ENCODE peak calls at places on chromosomes 1 and 21, in eight cellular contexts. Y is NT2/D1; E is body of pancreas; B is IMR-90; Q is neuronal stem cell; K is lower lobe of right lung; A is CD8-positive, alpha-beta memory T cell; P is fibroblast of lung. W is an unnamed sample. For H3K9me3, the result is how much of the 10 kb centered on the place peaks cover.

GRCh38 chr1:65195495-65196417 is 47.8 kb downstream of the AK4 start:
- DNase-seq in Y (no peak), E (peak), Q (no peak), B (peak), A (no peak), K (no peak), P (peak), W (no peak)

GRCh38 chr1:16015960-16016901 is 1.6 kb downstream of the HSPB7 start:
- DNase-seq in B (no peak), K (no peak), A (no peak), Q (no peak), E (no peak), Y (no peak), P (no peak), W (no peak)

GRCh38 chr1:245800901-245801605 is 646.3 kb downstream of the KIF26B start:
- DNase-seq in E (no peak), Y (no peak), B (peak), Q (no peak), A (no peak), K (no peak), P (peak), W (no peak)

GRCh38 chr1:81635816-81636215 is 164.9 kb upstream of the ADGRL2 start:
- DNase-seq in E (no peak), Y (no peak), K (no peak), P (peak), B (no peak), A (no peak), Q (no peak), W (no peak)

GRCh38 chr1:203351037-203351625 is at the start of gene FMOD:
- DNase-seq in Y (no peak), B (peak), P (peak), E (peak), K (no peak), A (no peak), Q (no peak), W (no peak)

GRCh38 chr1:6209661-6210605 is 4.0 kb downstream of the RNF207 start:
- DNase-seq in E (no peak), Q (no peak), P (no peak), K (no peak), B (no peak), Y (no peak), A (no peak), W (no peak)

GRCh38 chr1:238950786-238951185 is 435.6 kb upstream of the CHRM3 start:
- DNase-seq in K (no peak), B (no peak), Y (no peak), E (no peak), Q (no peak), P (no peak), A (no peak), W (no peak)

GRCh38 chr1:97630281-97630680 is 290.6 kb downstream of the DPYD start:
- DNase-seq in A (no peak), P (no peak), Y (no peak), E (no peak), K (no peak), B (no peak), Q (no peak), W (no peak)

GRCh38 chr1:42733415-42734200 is 6.4 kb downstream of the CLDN19 start:
- DNase-seq in A (no peak), K (no peak), Y (no peak), B (no peak), Q (no peak), E (no peak), P (no peak), W (no peak)

GRCh38 chr1:24905355-24905978 is 24.6 kb downstream of the RUNX3 start:
- DNase-seq in P (no peak), B (no peak), A (no peak), E (no peak), K (peak), Y (no peak), Q (no peak), W (no peak)

GRCh38 chr21:33479679-33480480 is at the start of gene TMEM50B:
- DNase-seq in A (peak), E (peak), Q (peak), P (peak), Y (peak), B (peak), K (peak), W (peak)

GRCh38 chr1:200741808-200742207 is 3.1 kb downstream of the CAMSAP2 start:
- DNase-seq in Q (no peak), K (no peak), Y (no peak), B (no peak), P (no peak), A (no peak), E (no peak), W (no peak)

GRCh38 chr21:15682182-15682895 is 47.4 kb upstream of the USP25 start:
- DNase-seq in E (peak), P (peak), Q (no peak), A (no peak), B (peak), Y (no peak), K (no peak), W (no peak)

GRCh38 chr1:85200870-85201339 is at the start of gene SYDE2:
- DNase-seq in Y (peak), Q (peak), A (peak), B (peak), K (peak), P (peak), E (peak), W (peak)

GRCh38 chr1:203026666-203027663 is 674 bp downstream of the PPFIA4 start:
- DNase-seq in Q (no peak), B (no peak), K (no peak), P (no peak), A (no peak), Y (no peak), E (no peak), W (no peak)

GRCh38 chr1:229024528-229025119 is 246.3 kb upstream of the RAB4A start:
- DNase-seq in P (peak), Q (no peak), E (peak), Y (peak), B (peak), A (no peak), K (no peak), W (no peak)

GRCh38 chr1:220950576-220950975 is 71.3 kb downstream of the HLX start:
- DNase-seq in Q (no peak), E (no peak), K (no peak), B (no peak), Y (no peak), A (no peak), P (no peak), W (no peak)

GRCh38 chr1:33660244-33660643 is 187.8 kb downstream of the ZSCAN20 start:
- DNase-seq in B (no peak), Y (no peak), Q (no peak), K (no peak), A (no peak), P (no peak), E (no peak), W (no peak)

GRCh38 chr1:2948751-2949680 is 72.3 kb upstream of the ACTRT2 start:
- DNase-seq in K (peak), Y (no peak), Q (no peak), A (no peak), B (no peak), E (no peak), P (no peak), W (no peak)

GRCh38 chr1:156571261-156571958 is 955 bp downstream of the IQGAP3 start:
- DNase-seq in K (no peak), A (no peak), B (peak), P (peak), Y (no peak), E (no peak), Q (no peak), W (no peak)

GRCh38 chr21:46154155-46154954 is 1.0 kb downstream of the FTCD start:
- DNase-seq in Q (no peak), Y (no peak), A (no peak), B (no peak), P (no peak), K (peak), E (no peak), W (no peak)

GRCh38 chr1:179206817-179207216 is 22.7 kb downstream of the ABL2 start:
- DNase-seq in Y (no peak), A (no peak), Q (no peak), K (no peak), B (no peak), P (no peak), E (no peak), W (no peak)
- H3K4me3 ChIP-seq in Y (no peak), A (no peak), Q (no peak), K (no peak), B (no peak), P (peak), E (no peak), W (no peak)

GRCh38 chr1:79679916-79680315 is 673.4 kb upstream of the ADGRL4 start:
- DNase-seq in P (no peak), E (no peak), Y (no peak), A (no peak), Q (no peak), K (no peak), B (no peak), W (no peak)

GRCh38 chr1:79681382-79681781 is 674.9 kb upstream of the ADGRL4 start:
- DNase-seq in E (no peak), Q (no peak), Y (no peak), K (no peak), A (no peak), B (no peak), P (no peak), W (no peak)

GRCh38 chr1:79683420-79683819 is 676.9 kb upstream of the ADGRL4 start:
- DNase-seq in A (no peak), B (no peak), Q (no peak), K (no peak), E (no peak), Y (no peak), P (no peak), W (no peak)

DNA sequence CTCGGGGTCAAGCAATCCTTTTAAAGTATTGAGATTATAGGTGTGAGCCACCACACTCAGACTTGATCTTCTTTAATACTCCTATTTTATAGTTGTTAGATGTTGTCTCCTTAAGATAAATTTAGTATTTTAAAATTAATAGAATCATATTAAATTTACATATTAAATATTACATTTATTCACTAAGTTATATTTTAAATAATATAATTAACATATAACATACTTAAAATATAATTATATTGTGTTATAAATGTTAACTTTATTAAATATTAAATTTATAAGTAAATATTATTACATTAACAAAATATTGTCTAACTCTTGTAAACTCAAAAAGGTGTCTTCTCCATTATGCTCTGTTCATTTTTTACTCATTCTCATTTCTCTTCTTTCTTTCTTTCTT is 675.9 kb upstream of the ADGRL4 start:
- DNase-seq in K (no peak), A (no peak), Q (no peak), E (no peak), B (no peak), P (no peak), Y (no peak), W (no peak)
- H3K9me3 ChIP-seq in K (under half), A (under half), Q (under half), E (under half), B (under half), P (under half), Y (under half), W (under half)

DNA sequence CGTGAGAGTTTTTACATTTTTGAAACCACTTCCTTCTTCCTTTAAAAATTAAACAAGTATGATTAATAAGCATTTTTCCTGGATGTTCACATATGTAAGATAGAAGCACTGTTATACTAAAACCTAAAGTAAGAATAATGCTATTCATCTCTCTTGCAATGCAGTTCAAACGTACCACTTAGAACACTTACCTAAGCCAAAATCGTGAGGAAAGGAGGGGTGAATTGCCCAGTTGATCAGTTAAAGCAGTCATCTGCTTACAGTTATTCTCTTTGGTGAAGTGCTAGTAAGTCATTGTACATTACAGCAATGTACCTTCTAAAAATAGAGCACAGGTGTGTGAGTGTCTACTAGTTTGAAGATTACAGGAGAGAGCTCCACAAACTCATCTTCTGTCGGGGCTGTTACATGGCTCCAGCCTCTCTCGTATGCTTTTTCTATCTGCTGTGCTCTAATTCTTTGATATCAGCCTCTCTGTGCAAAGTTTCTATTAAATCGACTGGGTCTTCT is 3.4 kb downstream of the NCAM2 start:
- DNase-seq in Q (no peak), Y (no peak), P (no peak), E (no peak), A (no peak), B (no peak), K (no peak), W (no peak)
- H3K4me3 ChIP-seq in Q (no peak), Y (no peak), P (no peak), E (no peak), A (no peak), B (no peak), K (no peak), W (no peak)

GRCh38 chr1:231663211-231663792 is 36.7 kb downstream of the DISC1 start:
- DNase-seq in E (peak), B (peak), A (no peak), K (no peak), Q (no peak), Y (no peak), P (no peak), W (no peak)
- H3K9me3 ChIP-seq in E (under half), B (under half), A (under half), K (under half), Q (under half), Y (under half), P (under half), W (under half)

GRCh38 chr1:178868700-178869099 is 2.2 kb downstream of the ANGPTL1 start:
- DNase-seq in B (no peak), Y (no peak), A (no peak), P (no peak), K (no peak), E (no peak), Q (no peak), W (no peak)
- H3K4me3 ChIP-seq in B (no peak), Y (no peak), A (no peak), P (no peak), K (peak), E (no peak), Q (no peak), W (no peak)

GRCh38 chr1:227666286-227666685 is 68.8 kb downstream of the JMJD4 start:
- DNase-seq in Q (no peak), A (no peak), B (no peak), K (no peak), Y (no peak), E (no peak), P (no peak), W (no peak)

GRCh38 chr1:227661495-227661894 is 73.6 kb downstream of the JMJD4 start:
- DNase-seq in A (no peak), Q (no peak), K (no peak), E (no peak), B (no peak), P (no peak), Y (no peak), W (no peak)

GRCh38 chr1:227662933-227663332 is 72.2 kb downstream of the JMJD4 start:
- DNase-seq in K (no peak), P (no peak), Y (no peak), E (no peak), Q (no peak), B (no peak), A (no peak), W (no peak)
- H3K9me3 ChIP-seq in K (half or more), P (under half), Y (half or more), E (under half), Q (half or more), B (half or more), A (half or more), W (half or more)

GRCh38 chr21:39888848-39889247 is 21.6 kb downstream of the PCP4 start:
- DNase-seq in Q (no peak), K (no peak), B (no peak), Y (no peak), E (no peak), P (no peak), A (no peak), W (no peak)

GRCh38 chr21:39885119-39885848 is 18.0 kb downstream of the PCP4 start:
- DNase-seq in E (peak), P (peak), K (no peak), Q (no peak), A (no peak), B (no peak), Y (no peak), W (no peak)

GRCh38 chr21:39891111-39891510 is 23.9 kb downstream of the PCP4 start:
- DNase-seq in K (no peak), B (no peak), P (no peak), A (no peak), Q (no peak), Y (no peak), E (no peak), W (no peak)
- H3K4me3 ChIP-seq in K (no peak), B (no peak), P (no peak), A (no peak), Q (no peak), Y (no peak), E (no peak), W (no peak)

GRCh38 chr1:49906365-49906764 is 117.4 kb downstream of the AGBL4 start:
- DNase-seq in A (no peak), E (no peak), B (no peak), Q (no peak), Y (no peak), K (no peak), P (no peak), W (no peak)
- H3K9me3 ChIP-seq in A (under half), E (under half), B (under half), Q (under half), Y (under half), K (under half), P (under half), W (under half)

GRCh38 chr1:168347630-168348029 is 67.0 kb downstream of the TBX19 start:
- DNase-seq in B (no peak), E (no peak), K (no peak), A (no peak), P (no peak), Q (no peak), Y (no peak), W (no peak)
- H3K4me3 ChIP-seq in B (no peak), E (no peak), K (peak), A (peak), P (no peak), Q (no peak), Y (no peak), W (no peak)

GRCh38 chr1:89672489-89673183 is 39.7 kb downstream of the LRRC8C start:
- DNase-seq in P (peak), Q (no peak), Y (no peak), K (no peak), E (no peak), A (no peak), B (peak), W (no peak)
- H3K9me3 ChIP-seq in P (under half), Q (under half), Y (under half), K (under half), E (under half), A (under half), B (under half), W (under half)

W was measured in effector memory CD4-positive, alpha-beta T cell.